ENCODE peak calls at places on chromosome 14, in seven cellular contexts. One of them, this sample, is unnamed.

GRCh38 chr14:89399594-89400068 is 17.4 kb downstream of the FOXN3 start:
- DNase-seq in IMR-90: peak
- DNase-seq in ovary: no peak
- DNase-seq in H1: no peak
- DNase-seq in stomach: no peak
- DNase-seq in A549: peak
- DNase-seq in prostate gland: no peak
- DNase-seq in this sample: no peak

GRCh38 chr14:50823763-50824636 is 7.0 kb downstream of the NIN start:
- DNase-seq in IMR-90: no peak
- DNase-seq in ovary: no peak
- DNase-seq in H1: no peak
- DNase-seq in stomach: peak
- DNase-seq in A549: no peak
- DNase-seq in prostate gland: no peak
- DNase-seq in this sample: no peak

GRCh38 chr14:90454041-90455000 is 57.5 kb downstream of the CALM1 start:
- DNase-seq in IMR-90: peak
- DNase-seq in ovary: peak
- DNase-seq in H1: peak
- DNase-seq in stomach: peak
- DNase-seq in A549: peak
- DNase-seq in prostate gland: no peak
- DNase-seq in this sample: no peak

GRCh38 chr14:22887260-22887989 is 4.4 kb downstream of the REM2 start:
- DNase-seq in IMR-90: peak
- DNase-seq in ovary: peak
- DNase-seq in H1: no peak
- DNase-seq in stomach: peak
- DNase-seq in A549: peak
- DNase-seq in prostate gland: peak
- DNase-seq in this sample: no peak

GRCh38 chr14:90760591-90761316 is 55.5 kb downstream of the TTC7B start:
- DNase-seq in IMR-90: peak
- DNase-seq in ovary: no peak
- DNase-seq in H1: no peak
- DNase-seq in stomach: no peak
- DNase-seq in A549: peak
- DNase-seq in prostate gland: peak
- DNase-seq in this sample: no peak

GRCh38 chr14:59679872-59680271 is 103.3 kb upstream of the CCDC175 start:
- DNase-seq in IMR-90: no peak
- DNase-seq in ovary: no peak
- DNase-seq in H1: no peak
- DNase-seq in stomach: no peak
- DNase-seq in A549: no peak
- DNase-seq in prostate gland: no peak
- DNase-seq in this sample: no peak

GRCh38 chr14:53865716-53866115 is 90.9 kb downstream of the BMP4 start:
- DNase-seq in IMR-90: no peak
- DNase-seq in ovary: no peak
- DNase-seq in H1: no peak
- DNase-seq in stomach: no peak
- DNase-seq in A549: no peak
- DNase-seq in prostate gland: no peak
- DNase-seq in this sample: no peak

GRCh38 chr14:67572608-67573007 is 27.5 kb downstream of the PIGH start:
- DNase-seq in IMR-90: no peak
- DNase-seq in ovary: no peak
- DNase-seq in H1: no peak
- DNase-seq in stomach: no peak
- DNase-seq in A549: no peak
- DNase-seq in prostate gland: no peak
- DNase-seq in this sample: no peak

GRCh38 chr14:69324341-69324931 is 64.5 kb downstream of the GALNT16 start:
- DNase-seq in IMR-90: no peak
- DNase-seq in ovary: no peak
- DNase-seq in H1: no peak
- DNase-seq in stomach: no peak
- DNase-seq in A549: no peak
- DNase-seq in prostate gland: no peak
- DNase-seq in this sample: no peak

GRCh38 chr14:21309238-21309636 is 29.4 kb downstream of the RPGRIP1 start:
- DNase-seq in IMR-90: no peak
- DNase-seq in ovary: no peak
- DNase-seq in H1: no peak
- DNase-seq in stomach: no peak
- DNase-seq in A549: no peak
- DNase-seq in prostate gland: no peak
- DNase-seq in this sample: no peak

GRCh38 chr14:68526420-68527105 is 266.3 kb downstream of the ZFP36L1 start:
- DNase-seq in IMR-90: no peak
- DNase-seq in ovary: no peak
- DNase-seq in H1: no peak
- DNase-seq in stomach: peak
- DNase-seq in A549: peak
- DNase-seq in prostate gland: peak
- DNase-seq in this sample: no peak

GRCh38 chr14:88385212-88386101 is at the start of gene SPATA7:
- DNase-seq in IMR-90: peak
- DNase-seq in ovary: peak
- DNase-seq in H1: peak
- DNase-seq in stomach: peak
- DNase-seq in A549: peak
- DNase-seq in prostate gland: peak
- DNase-seq in this sample: peak
- TF ChIP-seq POLR2A in IMR-90: peak
- TF ChIP-seq POLR2A in ovary: peak
- TF ChIP-seq POLR2A in H1: peak
- TF ChIP-seq POLR2A in stomach: peak
- TF ChIP-seq POLR2A in A549: peak
- TF ChIP-seq POLR2A in prostate gland: peak
- TF ChIP-seq POLR2A in this sample: peak

GRCh38 chr14:64748995-64749714 is 44.9 kb downstream of the PLEKHG3 start:
- DNase-seq in IMR-90: no peak
- DNase-seq in ovary: no peak
- DNase-seq in H1: no peak
- DNase-seq in stomach: no peak
- DNase-seq in A549: no peak
- DNase-seq in prostate gland: no peak
- DNase-seq in this sample: no peak

GRCh38 chr14:64746298-64747250 is 42.4 kb downstream of the PLEKHG3 start:
- DNase-seq in IMR-90: peak
- DNase-seq in ovary: no peak
- DNase-seq in H1: no peak
- DNase-seq in stomach: no peak
- DNase-seq in A549: no peak
- DNase-seq in prostate gland: no peak
- DNase-seq in this sample: no peak

GRCh38 chr14:64745511-64746041 is 41.4 kb downstream of the PLEKHG3 start:
- DNase-seq in IMR-90: peak
- DNase-seq in ovary: no peak
- DNase-seq in H1: no peak
- DNase-seq in stomach: no peak
- DNase-seq in A549: no peak
- DNase-seq in prostate gland: no peak
- DNase-seq in this sample: no peak

GRCh38 chr14:64747327-64747726 is 43.1 kb downstream of the PLEKHG3 start:
- DNase-seq in IMR-90: no peak
- DNase-seq in ovary: no peak
- DNase-seq in H1: no peak
- DNase-seq in stomach: no peak
- DNase-seq in A549: no peak
- DNase-seq in prostate gland: no peak
- DNase-seq in this sample: no peak

DNA sequence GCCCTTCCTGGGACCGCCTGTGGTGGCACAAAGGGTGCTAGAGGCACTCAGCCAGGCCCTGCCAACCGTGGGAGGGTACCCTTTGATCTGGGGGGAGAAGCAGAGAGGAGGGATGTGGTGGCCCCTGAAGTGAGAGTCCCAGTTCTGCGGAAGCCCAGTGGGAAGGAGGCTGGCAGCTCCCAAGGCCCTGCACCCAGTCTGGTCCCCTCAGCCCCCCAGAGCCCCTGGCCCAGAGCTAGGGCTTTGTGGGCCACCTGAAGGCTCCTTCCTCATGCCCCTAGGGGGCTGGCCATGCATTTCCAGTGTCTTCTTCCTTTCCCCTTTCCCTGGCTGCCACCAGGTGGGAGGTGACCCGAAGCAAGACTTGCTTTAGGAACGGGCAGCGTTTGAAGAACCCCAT is 44.3 kb downstream of the PLEKHG3 start:
- DNase-seq in IMR-90: no peak
- DNase-seq in ovary: no peak
- DNase-seq in H1: no peak
- DNase-seq in stomach: no peak
- DNase-seq in A549: no peak
- DNase-seq in prostate gland: no peak
- DNase-seq in this sample: no peak
- H3K27ac ChIP-seq in IMR-90: no peak
- H3K27ac ChIP-seq in ovary: no peak
- H3K27ac ChIP-seq in H1: no peak
- H3K27ac ChIP-seq in stomach: no peak
- H3K27ac ChIP-seq in A549: no peak
- H3K27ac ChIP-seq in prostate gland: no peak
- H3K27ac ChIP-seq in this sample: no peak

GRCh38 chr14:52313903-52314481 is at the start of gene PTGER2:
- DNase-seq in IMR-90: peak
- DNase-seq in ovary: peak
- DNase-seq in H1: no peak
- DNase-seq in stomach: peak
- DNase-seq in A549: peak
- DNase-seq in prostate gland: peak
- DNase-seq in this sample: peak
- H3K4me3 ChIP-seq in IMR-90: peak
- H3K4me3 ChIP-seq in ovary: peak
- H3K4me3 ChIP-seq in H1: peak
- H3K4me3 ChIP-seq in stomach: peak
- H3K4me3 ChIP-seq in A549: peak
- H3K4me3 ChIP-seq in prostate gland: peak
- H3K4me3 ChIP-seq in this sample: peak

GRCh38 chr14:93960108-93960475 is 16.3 kb downstream of the ASB2 start:
- DNase-seq in IMR-90: peak
- DNase-seq in ovary: no peak
- DNase-seq in H1: no peak
- DNase-seq in stomach: no peak
- DNase-seq in A549: no peak
- DNase-seq in prostate gland: no peak
- DNase-seq in this sample: no peak
- TF ChIP-seq POLR2A in IMR-90: no peak
- TF ChIP-seq POLR2A in ovary: no peak
- TF ChIP-seq POLR2A in H1: no peak
- TF ChIP-seq POLR2A in stomach: no peak
- TF ChIP-seq POLR2A in A549: no peak
- TF ChIP-seq POLR2A in prostate gland: no peak
- TF ChIP-seq POLR2A in this sample: no peak

GRCh38 chr14:32201196-32201815 is 539 bp upstream of the RNU6-7 start:
- DNase-seq in IMR-90: peak
- DNase-seq in ovary: peak
- DNase-seq in H1: peak
- DNase-seq in stomach: peak
- DNase-seq in A549: peak
- DNase-seq in prostate gland: peak
- DNase-seq in this sample: peak
- H3K27ac ChIP-seq in IMR-90: no peak
- H3K27ac ChIP-seq in ovary: peak
- H3K27ac ChIP-seq in H1: no peak
- H3K27ac ChIP-seq in stomach: peak
- H3K27ac ChIP-seq in A549: peak
- H3K27ac ChIP-seq in prostate gland: peak
- H3K27ac ChIP-seq in this sample: peak

GRCh38 chr14:37598085-37598972 is 2.9 kb downstream of the TTC6 start:
- DNase-seq in IMR-90: no peak
- DNase-seq in ovary: no peak
- DNase-seq in H1: no peak
- DNase-seq in stomach: peak
- DNase-seq in A549: no peak
- DNase-seq in prostate gland: no peak
- DNase-seq in this sample: no peak

GRCh38 chr14:37598973-37599526 is 3.6 kb downstream of the TTC6 start:
- DNase-seq in IMR-90: no peak
- DNase-seq in ovary: no peak
- DNase-seq in H1: no peak
- DNase-seq in stomach: no peak
- DNase-seq in A549: no peak
- DNase-seq in prostate gland: no peak
- DNase-seq in this sample: no peak

GRCh38 chr14:37600880-37601741 is 5.7 kb downstream of the TTC6 start:
- DNase-seq in IMR-90: no peak
- DNase-seq in ovary: no peak
- DNase-seq in H1: no peak
- DNase-seq in stomach: peak
- DNase-seq in A549: no peak
- DNase-seq in prostate gland: no peak
- DNase-seq in this sample: no peak

GRCh38 chr14:37601849-37602248 is 6.4 kb downstream of the TTC6 start:
- DNase-seq in IMR-90: no peak
- DNase-seq in ovary: no peak
- DNase-seq in H1: no peak
- DNase-seq in stomach: no peak
- DNase-seq in A549: no peak
- DNase-seq in prostate gland: no peak
- DNase-seq in this sample: no peak

DNA sequence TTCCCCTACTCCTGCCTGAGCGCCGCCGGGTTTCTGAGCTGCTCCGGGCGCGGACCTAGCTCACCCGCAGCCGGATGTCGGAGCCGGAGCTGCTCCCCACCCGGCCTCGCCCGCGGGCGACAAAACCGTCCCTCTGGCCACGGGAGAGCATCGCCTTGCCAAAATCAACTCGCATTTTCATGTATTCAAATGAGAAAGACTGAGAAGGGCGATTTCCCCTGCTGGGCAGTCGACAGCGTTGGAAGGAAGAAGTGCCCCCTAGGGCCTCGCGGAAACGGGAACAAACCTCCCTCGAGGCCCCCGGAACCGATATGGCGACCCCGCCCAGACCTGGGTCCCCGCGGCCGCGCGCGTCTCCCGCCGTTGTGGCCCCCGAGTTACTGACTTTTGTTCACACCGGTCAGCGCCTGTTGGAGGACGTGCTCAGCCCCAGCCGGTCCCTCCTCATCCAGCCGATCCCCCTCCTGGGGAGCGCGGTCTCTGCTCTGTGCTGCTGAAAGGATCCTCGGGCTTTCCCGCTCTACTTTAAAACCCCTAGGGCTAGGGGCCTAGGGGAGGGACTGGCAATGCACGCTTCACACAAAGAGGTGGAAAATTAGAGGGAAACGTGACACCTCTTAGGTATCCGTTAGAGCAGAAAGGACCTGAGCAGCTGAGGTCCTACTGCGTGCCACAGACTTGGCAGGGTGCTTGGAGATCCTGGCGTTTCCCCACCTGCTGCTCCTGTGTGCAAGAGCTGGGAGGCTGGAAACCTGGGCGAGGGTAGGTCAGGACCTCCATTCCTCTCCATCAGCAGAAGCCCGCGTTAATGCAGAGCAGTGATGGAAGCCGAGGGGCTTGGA is 4.3 kb downstream of the TTC6 start:
- DNase-seq in IMR-90: no peak
- DNase-seq in ovary: no peak
- DNase-seq in H1: no peak
- DNase-seq in stomach: no peak
- DNase-seq in A549: no peak
- DNase-seq in prostate gland: no peak
- DNase-seq in this sample: no peak
- H3K4me3 ChIP-seq in IMR-90: no peak
- H3K4me3 ChIP-seq in ovary: no peak
- H3K4me3 ChIP-seq in H1: peak
- H3K4me3 ChIP-seq in stomach: peak
- H3K4me3 ChIP-seq in A549: no peak
- H3K4me3 ChIP-seq in prostate gland: peak
- H3K4me3 ChIP-seq in this sample: peak